ENCODE peak calls at places on chromosomes 13 and 19, in four cellular contexts. J, C, H and L are unnamed samples.

GRCh38 chr13:88085036-88085435 is 413.9 kb downstream of the SLITRK5 start:
- DNase-seq in J (no peak), C (no peak), H (no peak), L (no peak)

GRCh38 chr13:112346173-112346898 is 29.8 kb upstream of the SPACA7 start:
- DNase-seq in J (no peak), C (no peak), H (no peak), L (no peak)

GRCh38 chr19:52603558-52604207 is 33.6 kb downstream of the ZNF701 start:
- DNase-seq in J (no peak), C (no peak), H (no peak), L (no peak)

GRCh38 chr13:62875118-62875640 is 1459.5 kb upstream of the PCDH20 start:
- DNase-seq in J (no peak), C (no peak), H (no peak), L (no peak)

GRCh38 chr13:91406619-91407018 is 8.2 kb downstream of the GPC5 start:
- DNase-seq in J (peak), C (no peak), H (peak), L (peak)

GRCh38 chr19:1189419-1189818 is 15.4 kb upstream of the SBNO2 start:
- DNase-seq in J (peak), C (peak), H (no peak), L (no peak)

GRCh38 chr13:75902166-75903104 is 266.3 kb downstream of the LMO7 start:
- DNase-seq in J (no peak), C (no peak), H (no peak), L (no peak)

GRCh38 chr13:34469212-34469983 is 472.7 kb upstream of the NBEA start:
- DNase-seq in J (no peak), C (peak), H (no peak), L (peak)

GRCh38 chr19:14300281-14300680 is 81.0 kb upstream of the ADGRE5 start:
- DNase-seq in J (no peak), C (peak), H (no peak), L (peak)

GRCh38 chr13:69474286-69474685 is 633.3 kb upstream of the ATXN8OS start:
- DNase-seq in J (no peak), C (no peak), H (no peak), L (no peak)

GRCh38 chr19:34282611-34283519 is 28.5 kb downstream of the GARRE1 start:
- DNase-seq in J (no peak), C (no peak), H (no peak), L (peak)

GRCh38 chr19:2385053-2385721 is 25.1 kb downstream of the TMPRSS9 start:
- DNase-seq in J (no peak), C (peak), H (peak), L (peak)

GRCh38 chr13:50936681-50937080 is 27.1 kb downstream of the RNASEH2B start:
- DNase-seq in J (no peak), C (no peak), H (no peak), L (no peak)